ENCODE peak calls at places on chromosomes 1 and 21, in six cellular contexts. V is IMR-90; E is NCI-H1436; L is activated CD8-positive, alpha-beta memory T cell treated with anti-CD3 and anti-CD28 coated beads, Interleukin-2, amount 50 U/mL, for 48 hours; P is fibroblast of the conjunctiva; B is nucleus accumbens. H is an unnamed sample.

GRCh38 chr1:198333744-198334143 is 176.9 kb downstream of the NEK7 start:
- DNase-seq in P (no peak), B (no peak), V (peak), E (no peak), L (no peak), H (no peak)

GRCh38 chr1:173206816-173207595 is at the start of gene TNFSF4:
- DNase-seq in P (no peak), V (peak), E (no peak), L (no peak), B (no peak), H (no peak)

GRCh38 chr1:80218112-80218511 is 1211.6 kb upstream of the ADGRL4 start:
- DNase-seq in V (peak), B (no peak), E (peak), P (peak), L (no peak), H (no peak)

GRCh38 chr1:59393211-59394180 is 96.6 kb downstream of the FGGY start:
- DNase-seq in V (peak), B (peak), E (no peak), L (no peak), P (peak), H (peak)

GRCh38 chr1:183996396-183996795 is 41.1 kb downstream of the COLGALT2 start:
- DNase-seq in E (no peak), V (no peak), B (no peak), P (no peak), L (no peak), H (no peak)

GRCh38 chr1:32272557-32273388 is 19.1 kb upstream of the HDAC1 start:
- DNase-seq in B (no peak), V (no peak), E (no peak), L (no peak), P (no peak), H (no peak)

GRCh38 chr21:45551316-45551715 is 9.1 kb upstream of the SLC19A1 start:
- DNase-seq in V (peak), P (peak), E (no peak), B (no peak), L (no peak), H (peak)

GRCh38 chr1:65478379-65479026 is 58.0 kb downstream of the LEPR start:
- DNase-seq in L (no peak), V (peak), E (no peak), B (no peak), P (no peak), H (no peak)

GRCh38 chr1:20212099-20212684 is 25.9 kb upstream of the PLA2G2C start:
- DNase-seq in B (no peak), P (no peak), E (no peak), L (no peak), V (no peak), H (no peak)

GRCh38 chr1:34478460-34479076 is 276.3 kb upstream of the GJB5 start:
- DNase-seq in L (no peak), P (no peak), E (no peak), V (no peak), B (no peak), H (no peak)

GRCh38 chr1:1899266-1899966 is 8.5 kb upstream of the GNB1 start:
- DNase-seq in E (peak), B (no peak), L (peak), V (no peak), P (no peak), H (no peak)

GRCh38 chr21:26961704-26962103 is 5.2 kb downstream of the ADAMTS5 start:
- DNase-seq in V (no peak), B (no peak), P (no peak), E (no peak), L (no peak), H (no peak)

GRCh38 chr1:209583408-209583807 is at the start of gene CAMK1G:
- DNase-seq in P (no peak), B (no peak), E (peak), L (no peak), V (peak), H (peak)

GRCh38 chr1:226640288-226640687 is 91.7 kb downstream of the STUM start:
- DNase-seq in B (no peak), V (no peak), E (no peak), P (no peak), L (no peak), H (no peak)

GRCh38 chr1:151989131-151989868 is 4.4 kb downstream of the S100A10 start:
- DNase-seq in P (peak), V (peak), B (no peak), E (no peak), L (peak), H (peak)